ENCODE peak calls at places on chromosome 6, in five cellular contexts. K is SK-N-SH, I is H1, X is K562, A is GM12878. S is an unnamed sample.

GRCh38 chr6:44064089-44064947 is 62.9 kb downstream of the MRPL14 start:
- DNase-seq in K (no peak), X (peak), I (no peak), A (no peak), S (peak)

GRCh38 chr6:16575655-16576054 is 185.6 kb downstream of the ATXN1 start:
- DNase-seq in X (no peak), I (no peak), A (no peak), K (no peak), S (no peak)

GRCh38 chr6:135820340-135820739 is 31.2 kb upstream of the PDE7B start:
- DNase-seq in K (no peak), I (no peak), X (no peak), A (no peak), S (no peak)

GRCh38 chr6:120604510-120604909 is 729.8 kb downstream of the TBC1D32 start:
- DNase-seq in I (no peak), A (no peak), K (no peak), X (no peak), S (no peak)

GRCh38 chr6:31328355-31328960 is 28.5 kb downstream of the HLA-B start:
- DNase-seq in A (no peak), I (no peak), X (no peak), K (no peak), S (no peak)

GRCh38 chr6:164832410-164832809 is 477.0 kb downstream of the C6orf118 start:
- DNase-seq in K (no peak), A (no peak), X (no peak), I (no peak), S (no peak)

GRCh38 chr6:110408891-110409290 is 6.5 kb downstream of the DDO start:
- DNase-seq in I (no peak), X (peak), A (no peak), K (peak), S (no peak)

GRCh38 chr6:90790058-90790457 is 203.2 kb upstream of the MAP3K7 start:
- DNase-seq in I (no peak), K (no peak), X (no peak), A (no peak), S (no peak)

GRCh38 chr6:106870824-106871300 is 103.7 kb downstream of the CD24 start:
- DNase-seq in K (no peak), X (no peak), I (no peak), A (no peak), S (no peak)

GRCh38 chr6:169131356-169131755 is 122.3 kb downstream of the THBS2 start:
- DNase-seq in A (no peak), X (no peak), K (no peak), I (no peak), S (no peak)

DNA sequence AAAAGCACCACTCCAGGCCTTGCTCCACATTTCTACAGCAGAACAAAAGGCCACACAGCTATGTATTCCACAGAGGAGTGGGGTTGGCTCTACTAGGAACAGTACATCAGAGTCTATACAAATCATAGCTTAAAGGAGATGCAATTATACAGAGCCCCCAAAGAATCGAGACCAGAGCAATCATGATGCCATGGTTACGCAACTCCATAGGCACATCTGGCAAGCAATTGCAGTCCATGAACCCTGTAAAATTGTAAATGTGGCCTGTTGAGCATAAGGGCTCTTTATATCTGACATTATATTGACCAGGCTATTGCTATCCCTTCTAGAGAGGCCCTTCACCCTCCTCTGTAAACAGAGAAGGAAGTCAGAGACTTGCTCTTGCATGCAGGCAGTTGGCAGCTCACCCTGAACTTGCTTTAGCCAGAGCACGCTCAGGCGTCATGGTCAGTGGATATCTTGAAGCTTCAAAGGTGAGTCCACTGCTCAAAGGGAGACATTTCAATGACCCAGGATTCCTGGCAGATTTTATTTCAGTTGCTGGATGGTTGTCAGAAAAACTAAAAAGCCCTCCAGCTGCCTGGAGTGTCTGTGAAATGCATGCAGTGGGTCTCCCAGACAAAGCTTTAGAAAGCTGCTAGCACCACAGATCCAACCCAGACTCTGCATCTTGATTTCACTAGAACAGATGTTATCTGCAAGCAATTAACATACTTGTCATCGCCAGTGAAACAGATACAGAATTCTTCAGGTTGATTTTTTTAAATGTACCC is 357.2 kb downstream of the CENPW start:
- DNase-seq in I (no peak), X (no peak), K (peak), A (no peak), S (no peak)
- TF ChIP-seq GABPA in I (no peak), X (no peak), K (no peak), A (no peak), S (no peak)

GRCh38 chr6:54431466-54431865 is 123.2 kb downstream of the TINAG start:
- DNase-seq in A (no peak), X (no peak), K (no peak), I (no peak), S (no peak)

GRCh38 chr6:54428437-54428836 is 120.2 kb downstream of the TINAG start:
- DNase-seq in K (no peak), A (peak), I (no peak), X (no peak), S (no peak)

GRCh38 chr6:54427396-54427910 is 119.2 kb downstream of the TINAG start:
- DNase-seq in I (no peak), K (no peak), A (no peak), X (no peak), S (no peak)

GRCh38 chr6:54426995-54427394 is 118.8 kb downstream of the TINAG start:
- DNase-seq in K (no peak), A (no peak), I (no peak), X (no peak), S (no peak)
- TF ChIP-seq RAD21 in K (no peak), A (no peak), I (no peak), X (no peak), S (no peak)

DNA sequence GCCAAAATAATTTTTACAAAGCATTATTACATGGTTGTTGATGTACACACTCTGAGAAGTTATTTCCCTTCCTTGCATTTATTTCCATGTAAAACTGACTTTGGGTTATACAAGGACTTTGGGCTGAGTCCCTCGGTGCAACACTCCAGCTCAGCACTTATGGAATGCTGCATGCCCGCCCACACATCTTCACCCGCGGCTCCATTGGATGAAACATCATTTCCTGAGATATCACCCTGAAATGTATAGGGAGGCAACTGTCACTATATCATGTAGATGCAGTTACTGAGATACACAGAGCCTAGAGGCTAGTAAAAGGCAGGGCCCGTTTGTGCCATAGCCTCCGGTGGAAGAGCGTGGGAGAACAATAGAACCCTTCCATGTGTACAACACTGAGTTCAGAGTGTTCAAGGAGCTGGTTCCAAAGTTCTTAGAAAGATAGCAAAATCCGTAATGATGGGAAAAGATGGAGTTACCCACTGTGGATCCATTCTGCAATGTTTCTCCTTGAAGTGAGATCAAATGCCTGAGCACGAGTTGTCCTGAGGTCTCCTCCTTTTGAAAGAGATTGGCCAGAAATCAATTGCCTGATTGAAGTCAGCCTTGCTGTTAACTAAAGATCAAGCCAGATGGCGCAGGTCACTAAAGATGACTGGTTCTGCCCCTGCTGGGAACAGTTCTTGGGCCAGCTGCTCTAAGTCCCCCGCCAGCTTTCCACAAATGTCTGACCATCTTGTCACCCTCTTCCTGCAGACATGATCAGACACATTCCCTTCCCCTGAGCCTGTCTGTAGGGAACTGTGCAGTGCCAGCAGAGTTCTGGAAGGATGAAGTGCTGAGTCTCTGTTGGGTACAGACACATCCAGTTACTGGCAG is 100.9 kb upstream of the IYD start:
- DNase-seq in X (peak), I (no peak), A (no peak), K (no peak), S (no peak)
- TF ChIP-seq CTCF in X (peak), I (no peak), A (no peak), K (no peak), S (no peak)

DNA sequence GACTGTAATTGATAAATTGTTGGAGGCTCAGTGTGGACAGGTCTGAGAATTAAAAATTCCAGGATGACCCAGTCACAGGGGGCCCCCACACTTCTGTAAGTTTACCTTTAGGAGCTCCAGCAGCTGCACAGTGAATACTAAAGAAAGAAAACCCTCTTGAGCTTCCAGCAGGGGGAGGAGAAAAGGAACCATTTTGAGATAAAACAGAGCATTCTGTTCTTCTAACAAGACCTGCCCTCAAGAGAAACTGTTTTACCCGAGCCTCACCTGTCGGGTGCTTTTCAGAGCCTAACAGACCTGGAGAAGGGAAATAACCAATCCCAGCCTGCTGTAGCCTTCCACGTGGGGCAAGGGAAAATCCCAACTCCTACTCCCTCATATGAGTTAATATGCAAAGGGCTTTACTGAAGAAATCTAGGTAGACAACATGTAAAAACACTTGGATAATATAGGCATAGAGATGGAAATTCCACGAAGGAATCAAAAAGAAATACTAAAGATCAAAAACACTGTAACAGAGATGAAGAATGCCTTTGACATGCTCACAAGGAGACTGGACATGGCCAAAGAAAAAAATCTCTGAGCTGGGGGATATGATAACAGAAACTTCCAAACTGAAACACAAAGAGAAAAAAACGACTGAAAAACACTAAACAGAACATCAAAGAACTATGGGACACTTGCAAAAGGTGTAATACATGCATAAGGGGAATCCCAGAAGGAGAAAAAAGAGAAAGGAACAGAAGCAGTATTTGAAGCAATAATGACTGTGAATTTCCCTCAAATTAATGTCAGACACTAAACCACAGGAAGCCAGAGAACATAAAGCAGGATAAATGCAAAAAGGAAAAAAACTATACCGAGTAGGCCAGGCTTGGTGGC is 117.6 kb upstream of the ARID1B start:
- DNase-seq in K (no peak), I (no peak), X (no peak), A (no peak), S (no peak)
- TF ChIP-seq GABPA in K (no peak), I (no peak), X (no peak), A (no peak), S (no peak)

GRCh38 chr6:73942581-73942980 is 246.6 kb downstream of the CD109 start:
- DNase-seq in I (no peak), K (no peak), X (no peak), A (no peak), S (peak)
- TF ChIP-seq RAD21 in I (peak), K (no peak), X (no peak), A (no peak), S (no peak)

DNA sequence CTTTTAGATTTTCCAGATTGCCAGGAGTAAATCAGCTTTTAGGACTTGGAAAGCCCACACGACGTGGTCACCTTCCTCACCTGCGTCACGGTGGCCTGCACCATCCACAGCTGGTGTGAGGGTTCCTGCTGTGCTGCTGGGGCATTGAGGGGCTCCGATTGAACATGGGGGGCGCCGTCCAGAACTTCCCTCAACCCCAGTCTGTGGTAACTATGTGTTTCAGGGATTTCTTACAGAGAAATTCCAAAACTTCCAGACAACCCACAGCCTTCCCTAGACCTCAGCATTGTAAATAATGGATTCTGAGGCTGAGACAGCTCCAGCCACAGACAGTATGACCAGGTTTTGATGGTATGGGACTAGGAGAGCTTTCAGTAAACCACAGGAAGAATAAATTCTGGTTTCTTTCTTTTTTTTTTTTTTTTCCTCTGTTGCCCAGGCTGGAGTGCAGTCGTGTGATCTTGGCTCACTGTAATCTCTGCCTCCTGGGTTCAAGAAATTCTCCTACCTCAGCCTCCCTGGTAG is 46.7 kb upstream of the IRF4 start:
- DNase-seq in I (no peak), K (no peak), X (no peak), A (no peak), S (no peak)
- TF ChIP-seq CTCF in I (no peak), K (no peak), X (no peak), A (no peak), S (no peak)

GRCh38 chr6:21187485-21187884 is 406.1 kb upstream of the SOX4 start:
- DNase-seq in X (no peak), K (no peak), A (no peak), I (no peak), S (no peak)
- TF ChIP-seq GABPA in X (no peak), K (no peak), A (no peak), I (no peak), S (no peak)

GRCh38 chr6:6191476-6191875 is 129.0 kb downstream of the F13A1 start:
- DNase-seq in A (no peak), I (peak), X (no peak), K (no peak), S (peak)
- TF ChIP-seq RAD21 in A (no peak), I (no peak), X (no peak), K (no peak), S (no peak)

DNA sequence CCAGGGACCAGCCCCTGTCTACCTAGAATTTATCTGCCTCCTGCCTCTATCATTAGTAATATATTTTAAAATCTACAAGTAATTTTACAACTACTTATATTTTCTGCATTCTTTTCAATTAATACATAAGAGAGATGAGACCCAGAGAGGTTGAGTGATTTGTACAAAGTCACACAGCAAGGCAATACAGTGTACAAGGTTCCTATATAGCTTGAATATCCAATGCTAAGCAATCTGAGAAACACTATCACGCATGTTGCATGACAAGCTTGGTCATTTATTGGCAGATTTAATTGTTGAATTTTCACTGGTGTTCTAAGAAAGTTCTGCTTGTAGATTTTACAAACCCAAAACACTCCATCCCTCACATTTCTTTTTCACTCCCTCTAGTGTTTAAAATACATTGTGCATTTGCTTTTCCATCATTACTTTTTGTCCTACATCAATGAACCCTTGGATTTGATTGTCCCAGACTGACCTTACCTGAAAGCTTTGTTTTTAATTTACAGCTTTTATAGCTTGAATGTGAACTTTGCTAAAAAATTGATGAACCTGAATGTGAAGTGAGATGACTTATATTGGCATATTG is 520.9 kb upstream of the CITED2 start:
- DNase-seq in I (no peak), K (no peak), A (no peak), X (no peak), S (no peak)
- TF ChIP-seq CTCF in I (peak), K (no peak), A (no peak), X (no peak), S (no peak)